ENCODE peak calls at places on chromosomes 12 and 14, in four cellular contexts. K, V, W and Q are unnamed samples.

GRCh38 chr12:78804262-78804661 is 60.3 kb upstream of the SYT1 start:
- DNase-seq in K (no peak), V (no peak), W (no peak), Q (no peak)

GRCh38 chr12:4250691-4251090 is 22.9 kb upstream of the CCND2 start:
- DNase-seq in K (no peak), V (no peak), W (no peak), Q (no peak)

GRCh38 chr14:103346286-103346685 is 12.2 kb downstream of the EIF5 start:
- DNase-seq in K (no peak), V (no peak), W (no peak), Q (no peak)

GRCh38 chr12:124466200-124467128 is 100.9 kb downstream of the NCOR2 start:
- DNase-seq in K (no peak), V (peak; percentile 92), W (no peak), Q (no peak)

GRCh38 chr14:100665518-100666032 is 61.1 kb upstream of the DLK1 start:
- DNase-seq in K (no peak), V (no peak), W (no peak), Q (no peak)

GRCh38 chr12:12528361-12529092 is 34.1 kb downstream of the DUSP16 start:
- DNase-seq in K (no peak), V (no peak), W (no peak), Q (no peak)

GRCh38 chr14:104093366-104094055 is 8.0 kb downstream of the ASPG start:
- DNase-seq in K (peak; percentile 76), V (no peak), W (no peak), Q (no peak)

GRCh38 chr12:18387706-18388105 is 126.4 kb downstream of the PIK3C2G start:
- DNase-seq in K (no peak), V (no peak), W (no peak), Q (no peak)

GRCh38 chr12:57604454-57605307 is at the start of gene DTX3:
- DNase-seq in K (no peak), V (no peak), W (no peak), Q (no peak)

GRCh38 chr14:32560213-32560857 is 231.2 kb downstream of the AKAP6 start:
- DNase-seq in K (peak; percentile 40), V (no peak), W (peak; percentile 30), Q (peak; percentile 61)

GRCh38 chr12:120737557-120738251 is 12.1 kb downstream of the ACADS start:
- DNase-seq in K (no peak), V (no peak), W (no peak), Q (peak; percentile 39)
- TF ChIP-seq CTCF in K (peak; percentile 44), V (no peak), W (no peak), Q (peak; percentile 11)

DNA sequence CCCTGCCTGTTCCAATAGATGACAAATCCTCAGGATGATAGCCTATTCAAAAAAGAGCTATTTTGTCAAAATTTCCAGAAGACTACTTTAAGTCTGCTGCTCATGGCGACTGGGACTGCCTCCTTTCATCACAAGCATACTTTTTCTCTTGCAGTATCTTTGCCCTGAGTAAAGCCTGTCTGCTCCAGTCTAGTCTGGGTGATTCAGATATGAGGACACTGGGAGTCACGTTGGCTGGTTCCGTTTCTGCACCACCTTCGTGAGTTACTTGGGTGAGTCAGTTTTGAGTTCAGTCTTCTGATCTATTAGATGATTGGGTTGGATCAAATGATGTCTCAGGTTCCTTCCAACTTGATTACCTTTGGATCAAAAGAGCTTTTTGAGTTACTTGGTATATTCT is 301.3 kb upstream of the STXBP6 start:
- DNase-seq in K (no peak), V (no peak), W (no peak), Q (no peak)
- TF ChIP-seq CTCF in K (no peak), V (no peak), W (no peak), Q (no peak)

GRCh38 chr12:8564656-8565055 is 24.0 kb upstream of the CLEC4E start:
- DNase-seq in K (no peak), V (no peak), W (no peak), Q (no peak)
- TF ChIP-seq CTCF in K (no peak), V (no peak), W (no peak), Q (no peak)

GRCh38 chr14:51978566-51979398 is 10.6 kb upstream of the RTRAF start:
- DNase-seq in K (peak; percentile 59), V (peak; percentile 72), W (peak; percentile 60), Q (peak; percentile 88)
- TF ChIP-seq CTCF in K (peak; percentile 82), V (peak; percentile 98), W (peak; percentile 87), Q (peak; percentile 94)

DNA sequence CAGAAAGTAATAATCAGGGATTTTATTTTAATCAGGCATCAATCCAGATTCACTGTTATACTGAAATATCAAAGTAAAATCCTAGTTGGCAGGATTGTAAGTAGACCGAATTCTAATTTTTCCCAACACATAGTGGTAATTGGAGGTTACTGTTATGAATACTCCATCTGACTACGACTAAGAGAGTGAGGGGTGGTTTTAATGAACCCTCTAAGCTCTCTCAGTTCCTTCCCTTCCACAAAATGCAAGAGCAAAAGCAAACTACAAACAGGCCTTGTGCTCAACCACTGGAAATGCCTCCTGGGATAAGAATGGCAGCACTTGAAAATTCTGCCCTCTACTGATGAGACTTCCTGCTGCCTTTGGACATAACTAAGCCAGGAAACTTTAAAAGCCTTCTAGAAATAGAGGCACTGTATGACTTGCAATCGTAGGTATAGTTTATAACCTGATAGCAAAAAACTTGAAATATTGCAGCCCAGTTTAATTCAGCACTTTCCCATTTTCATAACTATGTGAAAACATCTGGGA is 184.8 kb downstream of the SLC16A7 start:
- DNase-seq in K (no peak), V (no peak), W (no peak), Q (peak; percentile 8)
- TF ChIP-seq CTCF in K (no peak), V (peak; percentile 17), W (no peak), Q (no peak)

DNA sequence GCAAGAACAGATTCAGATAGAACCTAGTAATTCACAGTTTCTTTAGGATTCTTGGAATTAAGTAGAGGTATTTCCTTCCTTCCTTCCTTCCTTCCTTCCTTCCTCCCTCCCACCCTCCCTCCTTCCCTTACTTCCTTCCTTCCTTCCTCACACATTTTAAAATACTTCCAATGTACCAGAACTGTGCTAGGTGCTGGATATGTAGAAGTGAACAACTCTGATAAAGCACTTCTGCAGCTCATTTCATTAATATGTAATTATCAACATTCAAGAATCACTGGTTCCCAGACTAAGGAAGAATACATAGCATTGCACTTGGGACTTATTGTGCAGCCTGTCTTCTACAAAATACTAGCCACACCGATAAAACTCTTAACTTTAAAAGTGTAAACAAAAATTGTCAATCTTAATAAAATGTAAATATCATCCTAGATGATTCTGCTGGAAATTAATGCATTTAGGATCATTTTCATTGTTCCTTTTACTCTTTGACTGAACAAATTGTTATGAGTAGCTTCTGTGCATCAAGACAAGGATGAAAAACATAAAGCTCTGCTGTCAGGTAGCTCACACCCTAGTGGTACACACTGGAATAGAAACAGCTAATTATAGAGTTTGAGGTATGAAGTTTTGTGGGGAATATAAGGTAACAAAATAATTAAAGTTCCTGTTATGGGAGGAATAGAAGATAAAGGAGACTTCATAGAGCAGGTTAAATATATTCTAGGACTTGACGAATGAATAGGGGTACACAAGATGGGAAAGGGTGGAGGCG is 99.9 kb upstream of the MYF6 start:
- DNase-seq in K (no peak), V (no peak), W (no peak), Q (no peak)
- TF ChIP-seq CTCF in K (no peak), V (no peak), W (no peak), Q (peak; percentile 31)

GRCh38 chr12:129613311-129613710 is 290.5 kb downstream of the TMEM132D start:
- DNase-seq in K (no peak), V (no peak), W (no peak), Q (no peak)

GRCh38 chr12:129615001-129615400 is 288.8 kb downstream of the TMEM132D start:
- DNase-seq in K (no peak), V (no peak), W (no peak), Q (no peak)

GRCh38 chr12:129622566-129622965 is 281.3 kb downstream of the TMEM132D start:
- DNase-seq in K (peak; percentile 14), V (no peak), W (no peak), Q (no peak)

GRCh38 chr12:129614221-129614885 is 289.5 kb downstream of the TMEM132D start:
- DNase-seq in K (no peak), V (no peak), W (no peak), Q (no peak)

DNA sequence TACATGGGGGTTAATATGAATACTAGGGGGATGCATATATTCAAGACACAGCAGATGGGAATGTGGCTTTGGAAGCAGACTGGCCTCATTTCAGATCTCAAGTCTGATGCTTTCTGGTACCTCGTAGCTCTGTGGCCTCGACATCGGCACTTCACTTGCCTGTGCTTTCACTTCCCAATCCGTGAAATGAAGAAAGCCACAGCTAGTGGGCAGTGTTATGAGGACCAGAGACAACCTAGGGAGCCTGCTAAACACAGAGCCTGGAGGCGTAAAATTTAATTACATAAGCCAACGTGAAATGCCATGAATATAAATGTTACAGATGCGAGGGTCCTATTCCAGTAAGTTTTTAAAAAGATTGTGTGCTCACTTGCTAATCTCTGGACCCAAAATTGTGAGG is 286.0 kb downstream of the TMEM132D start:
- DNase-seq in K (no peak), V (no peak), W (no peak), Q (no peak)
- TF ChIP-seq CTCF in K (no peak), V (no peak), W (no peak), Q (no peak)

GRCh38 chr14:35384386-35385041 is 20.0 kb downstream of the NFKBIA start:
- DNase-seq in K (no peak), V (no peak), W (no peak), Q (no peak)
- TF ChIP-seq CTCF in K (peak; percentile 35), V (no peak), W (no peak), Q (no peak)

GRCh38 chr12:65943388-65944137 is 119.3 kb downstream of the HMGA2 start:
- DNase-seq in K (no peak), V (no peak), W (no peak), Q (no peak)
- TF ChIP-seq CTCF in K (no peak), V (no peak), W (peak; percentile 47), Q (no peak)